ENCODE peak calls at places on chromosomes 4 and X, in seven cellular contexts. F is GM12865, I is dorsolateral prefrontal cortex, P is kidney, Y is colonic mucosa, H is HFFc6, L is WTC11. Q is an unnamed sample.

GRCh38 chr4:157127571-157127970 is 51.6 kb downstream of the GLRB start:
- DNase-seq in H (no peak), P (no peak), Y (no peak), F (no peak), I (no peak), L (no peak), Q (no peak)

GRCh38 chrX:40148439-40149285 is 50.9 kb upstream of the BCOR start:
- DNase-seq in P (no peak), I (no peak), L (peak; percentile 15), Y (peak; percentile 62), H (no peak), F (no peak), Q (no peak)

GRCh38 chrX:72255445-72255844 is 16.6 kb upstream of the ERCC6L start:
- DNase-seq in F (no peak), P (no peak), I (no peak), L (peak; percentile 40), H (no peak), Y (peak; percentile 28), Q (no peak)

GRCh38 chr4:60805500-60806313 is 394.4 kb upstream of the ADGRL3 start:
- DNase-seq in L (no peak), I (no peak), H (no peak), Y (no peak), F (peak; percentile 4), P (no peak), Q (peak; percentile 3)

GRCh38 chr4:13399257-13399656 is 84.9 kb downstream of the RAB28 start:
- DNase-seq in I (no peak), L (no peak), Y (no peak), F (no peak), P (no peak), H (peak; percentile 22), Q (no peak)

GRCh38 chr4:87838207-87838606 is 5.4 kb downstream of the MEPE start:
- DNase-seq in H (no peak), Y (no peak), F (peak; percentile 14), I (peak; percentile 48), L (peak; percentile 28), P (no peak), Q (no peak)

GRCh38 chrX:153637121-153638040 is 9.6 kb upstream of the DUSP9 start:
- DNase-seq in L (no peak), P (peak; percentile 59), H (no peak), F (no peak), I (no peak), Y (no peak), Q (no peak)

GRCh38 chrX:100373673-100374072 is 36.4 kb downstream of the PCDH19 start:
- DNase-seq in H (no peak), F (peak; percentile 1), P (no peak), I (no peak), L (no peak), Y (no peak), Q (no peak)

GRCh38 chr4:1604706-1605205 is 79.4 kb downstream of the FAM53A start:
- DNase-seq in L (no peak), P (no peak), I (no peak), Y (no peak), H (no peak), F (no peak), Q (no peak)

GRCh38 chrX:153493085-153493484 is 1.7 kb upstream of the BGN start:
- DNase-seq in Y (no peak), F (no peak), L (no peak), P (no peak), I (no peak), H (no peak), Q (no peak)

GRCh38 chr4:3261411-3262207 is 12.7 kb downstream of the MSANTD1 start:
- DNase-seq in I (no peak), Y (peak; percentile 12), P (peak; percentile 55), H (no peak), L (peak; percentile 6), F (no peak), Q (no peak)

GRCh38 chr4:40721730-40722171 is 28.0 kb upstream of the NSUN7 start:
- DNase-seq in L (no peak), Y (no peak), P (no peak), I (no peak), H (peak; percentile 32), F (peak; percentile 44), Q (no peak)

GRCh38 chr4:140947507-140947906 is 185.8 kb downstream of the RNF150 start:
- DNase-seq in F (no peak), Y (no peak), P (no peak), I (no peak), H (no peak), L (no peak), Q (no peak)

GRCh38 chr4:187307131-187307530 is 583.5 kb upstream of the FAT1 start:
- DNase-seq in I (no peak), P (no peak), Y (no peak), L (no peak), F (no peak), H (peak; percentile 31), Q (no peak)

GRCh38 chr4:88846232-88846790 is 148.7 kb upstream of the NAP1L5 start:
- DNase-seq in Y (no peak), H (no peak), L (no peak), I (no peak), F (no peak), P (no peak), Q (no peak)

GRCh38 chrX:68488657-68489056 is 10.2 kb upstream of the YIPF6 start:
- DNase-seq in H (no peak), P (no peak), L (no peak), I (no peak), F (no peak), Y (peak; percentile 85), Q (no peak)

GRCh38 chrX:68492583-68492982 is 6.3 kb upstream of the YIPF6 start:
- DNase-seq in L (no peak), Y (no peak), H (no peak), P (no peak), I (no peak), F (no peak), Q (no peak)

GRCh38 chrX:68487254-68487653 is 11.6 kb upstream of the YIPF6 start:
- DNase-seq in H (no peak), P (no peak), I (no peak), L (no peak), Y (no peak), F (no peak), Q (no peak)

GRCh38 chrX:68487924-68488323 is 10.9 kb upstream of the YIPF6 start:
- DNase-seq in I (no peak), Y (no peak), P (no peak), L (no peak), F (no peak), H (no peak), Q (no peak)

DNA sequence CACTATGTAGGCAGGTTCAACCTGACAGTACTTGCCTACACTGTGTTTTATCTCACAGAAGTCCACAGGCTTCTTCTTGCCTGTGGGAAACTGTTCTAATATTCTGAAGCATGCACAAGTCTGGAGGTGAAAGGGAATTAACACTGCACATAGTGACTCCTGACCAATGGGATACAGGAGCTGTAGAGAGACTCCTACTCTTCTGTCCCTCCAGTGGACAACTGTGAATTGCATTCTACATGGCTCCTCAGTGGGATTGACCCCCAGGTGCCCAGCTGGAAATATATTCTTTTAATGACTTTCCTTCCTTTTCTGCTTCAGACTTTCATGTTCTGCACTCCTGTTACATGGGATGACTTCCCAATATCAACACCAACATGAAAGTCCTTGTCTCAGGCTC is 8.2 kb upstream of the YIPF6 start:
- DNase-seq in P (no peak), H (peak; percentile 30), L (no peak), F (peak; percentile 1), Y (no peak), I (no peak), Q (no peak)
- TF ChIP-seq CTCF in P (peak; percentile 29), H (peak; percentile 66), L (no peak), F (peak; percentile 3), Y (no peak), I (no peak), Q (no peak)

GRCh38 chr4:121451310-121451709 is 70.5 kb upstream of the QRFPR start:
- DNase-seq in P (no peak), L (no peak), Y (no peak), H (no peak), I (no peak), F (no peak), Q (no peak)

GRCh38 chr4:121457278-121457875 is 76.6 kb upstream of the QRFPR start:
- DNase-seq in F (no peak), P (no peak), H (no peak), Y (no peak), L (no peak), I (no peak), Q (no peak)

GRCh38 chr4:121455285-121455684 is 74.5 kb upstream of the QRFPR start:
- DNase-seq in L (peak; percentile 12), P (no peak), H (no peak), F (no peak), Y (no peak), I (no peak), Q (no peak)

GRCh38 chr4:121459056-121459455 is 78.2 kb upstream of the QRFPR start:
- DNase-seq in F (no peak), L (no peak), Y (no peak), I (no peak), P (no peak), H (no peak), Q (no peak)

GRCh38 chr4:121454251-121454979 is 73.6 kb upstream of the QRFPR start:
- DNase-seq in I (no peak), H (no peak), P (no peak), F (no peak), L (peak; percentile 13), Y (no peak), Q (no peak)
- TF ChIP-seq CTCF in I (no peak), H (no peak), P (no peak), F (no peak), L (no peak), Y (no peak), Q (no peak)

GRCh38 chr4:86522349-86522748 is 71.8 kb upstream of the PTPN13 start:
- DNase-seq in F (no peak), Y (no peak), I (no peak), L (no peak), P (no peak), H (no peak), Q (no peak)

GRCh38 chr4:86521373-86521969 is 72.6 kb upstream of the PTPN13 start:
- DNase-seq in F (peak; percentile 65), H (no peak), L (no peak), P (no peak), I (no peak), Y (no peak), Q (no peak)

DNA sequence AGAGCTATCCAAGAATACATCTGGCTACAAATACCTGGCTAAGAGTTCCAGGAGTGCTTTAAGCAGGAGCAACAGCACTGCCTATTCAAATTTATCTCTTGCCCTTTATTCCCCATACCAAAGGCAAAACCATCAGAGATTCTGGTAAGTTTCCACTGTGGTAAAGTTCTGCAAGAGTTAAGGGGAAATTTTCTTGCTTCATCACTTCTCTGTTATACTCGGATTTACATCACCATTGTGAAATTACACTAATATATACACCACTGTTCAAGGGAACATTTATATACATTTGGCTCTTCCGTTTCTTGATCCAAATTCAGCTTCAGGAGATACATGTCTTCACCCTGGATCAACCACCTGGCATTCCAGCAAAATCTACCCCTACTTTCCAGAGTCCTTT is 70.8 kb upstream of the PTPN13 start:
- DNase-seq in Y (no peak), F (no peak), I (no peak), L (no peak), H (no peak), P (no peak), Q (no peak)
- TF ChIP-seq CTCF in Y (no peak), F (no peak), I (no peak), L (no peak), H (no peak), P (no peak), Q (no peak)

DNA sequence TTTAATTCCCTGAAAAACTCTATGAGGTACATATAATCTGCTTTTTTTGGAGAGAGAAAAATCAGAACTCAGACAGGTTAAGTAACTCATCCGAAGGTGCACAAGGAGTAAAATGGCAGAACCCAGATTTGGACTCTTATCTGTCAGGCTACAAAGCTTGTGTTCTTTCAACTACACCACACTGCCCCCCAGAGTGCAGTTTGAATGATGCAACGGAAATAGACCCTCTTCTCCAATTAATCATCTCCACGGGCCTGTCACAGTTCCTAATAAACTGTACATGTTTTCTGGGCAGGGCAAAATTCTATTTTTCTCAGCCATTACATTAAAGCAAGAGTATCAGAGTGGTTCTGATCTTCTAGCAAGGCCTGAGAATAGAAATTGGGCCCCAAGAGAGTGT is 35.3 kb upstream of the DCX start:
- DNase-seq in H (no peak), Y (peak; percentile 20), P (no peak), I (peak; percentile 33), F (peak; percentile 30), L (peak; percentile 41), Q (peak; percentile 3)
- TF ChIP-seq CTCF in H (no peak), Y (no peak), P (peak; percentile 1), I (peak; percentile 31), F (peak; percentile 33), L (peak; percentile 27), Q (peak; percentile 34)